ENCODE peak calls at places on chromosome 21, in five cellular contexts. One of them, this sample, is unnamed.

GRCh38 chr21:27586986-27587385 is 620.1 kb upstream of the ADAMTS5 start:
- DNase-seq in left colon: no peak
- DNase-seq in COR-L47: no peak
- DNase-seq in stimulated activated CD8-positive, alpha-beta memory T cell treated with anti-CD3 and anti-CD28 coated beads, Interleukin-7, amount 100 ng/mL, for 1 hour: no peak
- DNase-seq in Calu3: no peak
- DNase-seq in this sample: no peak

GRCh38 chr21:44994581-44995171 is 54.8 kb downstream of the SLX9 start:
- DNase-seq in COR-L47: no peak
- DNase-seq in stimulated activated CD8-positive, alpha-beta memory T cell treated with anti-CD3 and anti-CD28 coated beads, Interleukin-7, amount 100 ng/mL, for 1 hour: no peak
- DNase-seq in left colon: no peak
- DNase-seq in Calu3: no peak
- DNase-seq in this sample: no peak

GRCh38 chr21:34344058-34344425 is 19.8 kb upstream of the KCNE2 start:
- DNase-seq in left colon: no peak
- DNase-seq in stimulated activated CD8-positive, alpha-beta memory T cell treated with anti-CD3 and anti-CD28 coated beads, Interleukin-7, amount 100 ng/mL, for 1 hour: no peak
- DNase-seq in Calu3: no peak
- DNase-seq in COR-L47: no peak
- DNase-seq in this sample: no peak

GRCh38 chr21:44926364-44927101 is 5.8 kb upstream of the ITGB2 start:
- DNase-seq in Calu3: no peak
- DNase-seq in COR-L47: no peak
- DNase-seq in stimulated activated CD8-positive, alpha-beta memory T cell treated with anti-CD3 and anti-CD28 coated beads, Interleukin-7, amount 100 ng/mL, for 1 hour: no peak
- DNase-seq in left colon: no peak
- DNase-seq in this sample: peak; percentile 60

GRCh38 chr21:27582946-27583270 is 616.0 kb upstream of the ADAMTS5 start:
- DNase-seq in COR-L47: no peak
- DNase-seq in Calu3: no peak
- DNase-seq in stimulated activated CD8-positive, alpha-beta memory T cell treated with anti-CD3 and anti-CD28 coated beads, Interleukin-7, amount 100 ng/mL, for 1 hour: no peak
- DNase-seq in left colon: no peak
- DNase-seq in this sample: peak; percentile 25

GRCh38 chr21:36696390-36696639 is 2.6 kb upstream of the SIM2 start:
- DNase-seq in stimulated activated CD8-positive, alpha-beta memory T cell treated with anti-CD3 and anti-CD28 coated beads, Interleukin-7, amount 100 ng/mL, for 1 hour: no peak
- DNase-seq in Calu3: no peak
- DNase-seq in left colon: no peak
- DNase-seq in COR-L47: no peak
- DNase-seq in this sample: no peak

GRCh38 chr21:15495965-15496364 is 233.8 kb upstream of the USP25 start:
- DNase-seq in stimulated activated CD8-positive, alpha-beta memory T cell treated with anti-CD3 and anti-CD28 coated beads, Interleukin-7, amount 100 ng/mL, for 1 hour: no peak
- DNase-seq in COR-L47: no peak
- DNase-seq in left colon: no peak
- DNase-seq in Calu3: no peak
- DNase-seq in this sample: peak; percentile 59

GRCh38 chr21:25368531-25368930 is 238.8 kb downstream of the MRPL39 start:
- DNase-seq in left colon: no peak
- DNase-seq in stimulated activated CD8-positive, alpha-beta memory T cell treated with anti-CD3 and anti-CD28 coated beads, Interleukin-7, amount 100 ng/mL, for 1 hour: no peak
- DNase-seq in COR-L47: no peak
- DNase-seq in Calu3: no peak
- DNase-seq in this sample: no peak

GRCh38 chr21:35026617-35027557 is 22.2 kb downstream of the RUNX1 start:
- DNase-seq in left colon: peak; percentile 56
- DNase-seq in stimulated activated CD8-positive, alpha-beta memory T cell treated with anti-CD3 and anti-CD28 coated beads, Interleukin-7, amount 100 ng/mL, for 1 hour: peak; percentile 72
- DNase-seq in Calu3: no peak
- DNase-seq in COR-L47: no peak
- DNase-seq in this sample: peak; percentile 46

GRCh38 chr21:34690041-34690792 is 21.4 kb downstream of the CLIC6 start:
- DNase-seq in COR-L47: peak; percentile 92
- DNase-seq in left colon: peak; percentile 66
- DNase-seq in Calu3: peak; percentile 56
- DNase-seq in stimulated activated CD8-positive, alpha-beta memory T cell treated with anti-CD3 and anti-CD28 coated beads, Interleukin-7, amount 100 ng/mL, for 1 hour: no peak
- DNase-seq in this sample: no peak

GRCh38 chr21:44927587-44928461 is 7.1 kb upstream of the ITGB2 start:
- DNase-seq in left colon: no peak
- DNase-seq in COR-L47: no peak
- DNase-seq in Calu3: peak; percentile 57
- DNase-seq in stimulated activated CD8-positive, alpha-beta memory T cell treated with anti-CD3 and anti-CD28 coated beads, Interleukin-7, amount 100 ng/mL, for 1 hour: peak; percentile 75
- DNase-seq in this sample: peak; percentile 67

GRCh38 chr21:46639489-46640386 is 4.3 kb downstream of the PRMT2 start:
- DNase-seq in left colon: no peak
- DNase-seq in Calu3: no peak
- DNase-seq in stimulated activated CD8-positive, alpha-beta memory T cell treated with anti-CD3 and anti-CD28 coated beads, Interleukin-7, amount 100 ng/mL, for 1 hour: no peak
- DNase-seq in COR-L47: no peak
- DNase-seq in this sample: peak; percentile 58

GRCh38 chr21:41754481-41754891 is 12.4 kb downstream of the RIPK4 start:
- DNase-seq in left colon: no peak
- DNase-seq in COR-L47: no peak
- DNase-seq in stimulated activated CD8-positive, alpha-beta memory T cell treated with anti-CD3 and anti-CD28 coated beads, Interleukin-7, amount 100 ng/mL, for 1 hour: no peak
- DNase-seq in Calu3: no peak
- DNase-seq in this sample: no peak

GRCh38 chr21:46168238-46168637 is 12.9 kb upstream of the FTCD start:
- DNase-seq in Calu3: no peak
- DNase-seq in stimulated activated CD8-positive, alpha-beta memory T cell treated with anti-CD3 and anti-CD28 coated beads, Interleukin-7, amount 100 ng/mL, for 1 hour: no peak
- DNase-seq in COR-L47: no peak
- DNase-seq in left colon: no peak
- DNase-seq in this sample: no peak

GRCh38 chr21:34133392-34133791 is 60.0 kb downstream of the MRPS6 start:
- DNase-seq in COR-L47: no peak
- DNase-seq in Calu3: no peak
- DNase-seq in left colon: no peak
- DNase-seq in stimulated activated CD8-positive, alpha-beta memory T cell treated with anti-CD3 and anti-CD28 coated beads, Interleukin-7, amount 100 ng/mL, for 1 hour: no peak
- DNase-seq in this sample: no peak

GRCh38 chr21:45255381-45256020 is 32.2 kb downstream of the POFUT2 start:
- DNase-seq in COR-L47: peak; percentile 80
- DNase-seq in stimulated activated CD8-positive, alpha-beta memory T cell treated with anti-CD3 and anti-CD28 coated beads, Interleukin-7, amount 100 ng/mL, for 1 hour: no peak
- DNase-seq in left colon: peak; percentile 47
- DNase-seq in Calu3: peak; percentile 28
- DNase-seq in this sample: no peak

GRCh38 chr21:45821315-45822001 is 160.1 kb upstream of the COL6A1 start:
- DNase-seq in stimulated activated CD8-positive, alpha-beta memory T cell treated with anti-CD3 and anti-CD28 coated beads, Interleukin-7, amount 100 ng/mL, for 1 hour: no peak
- DNase-seq in COR-L47: no peak
- DNase-seq in left colon: no peak
- DNase-seq in Calu3: no peak
- DNase-seq in this sample: no peak

GRCh38 chr21:32702702-32703101 is 25.1 kb downstream of the SYNJ1 start:
- DNase-seq in stimulated activated CD8-positive, alpha-beta memory T cell treated with anti-CD3 and anti-CD28 coated beads, Interleukin-7, amount 100 ng/mL, for 1 hour: no peak
- DNase-seq in Calu3: no peak
- DNase-seq in left colon: no peak
- DNase-seq in COR-L47: no peak
- DNase-seq in this sample: peak; percentile 80

GRCh38 chr21:42437786-42438185 is 34.1 kb downstream of the UBASH3A start:
- DNase-seq in left colon: peak; percentile 10
- DNase-seq in Calu3: no peak
- DNase-seq in COR-L47: no peak
- DNase-seq in stimulated activated CD8-positive, alpha-beta memory T cell treated with anti-CD3 and anti-CD28 coated beads, Interleukin-7, amount 100 ng/mL, for 1 hour: no peak
- DNase-seq in this sample: no peak

GRCh38 chr21:46554431-46555224 is 50.3 kb downstream of the S100B start:
- DNase-seq in stimulated activated CD8-positive, alpha-beta memory T cell treated with anti-CD3 and anti-CD28 coated beads, Interleukin-7, amount 100 ng/mL, for 1 hour: no peak
- DNase-seq in COR-L47: peak; percentile 46
- DNase-seq in left colon: no peak
- DNase-seq in Calu3: no peak
- DNase-seq in this sample: no peak

GRCh38 chr21:44086636-44087425 is 20.4 kb upstream of the PWP2 start:
- DNase-seq in Calu3: no peak
- DNase-seq in stimulated activated CD8-positive, alpha-beta memory T cell treated with anti-CD3 and anti-CD28 coated beads, Interleukin-7, amount 100 ng/mL, for 1 hour: no peak
- DNase-seq in COR-L47: no peak
- DNase-seq in left colon: no peak
- DNase-seq in this sample: no peak

GRCh38 chr21:40191196-40191595 is 324.0 kb downstream of the PCP4 start:
- DNase-seq in Calu3: no peak
- DNase-seq in left colon: no peak
- DNase-seq in COR-L47: no peak
- DNase-seq in stimulated activated CD8-positive, alpha-beta memory T cell treated with anti-CD3 and anti-CD28 coated beads, Interleukin-7, amount 100 ng/mL, for 1 hour: no peak
- DNase-seq in this sample: no peak

GRCh38 chr21:46562964-46563607 is 41.8 kb downstream of the S100B start:
- DNase-seq in COR-L47: no peak
- DNase-seq in left colon: no peak
- DNase-seq in Calu3: no peak
- DNase-seq in stimulated activated CD8-positive, alpha-beta memory T cell treated with anti-CD3 and anti-CD28 coated beads, Interleukin-7, amount 100 ng/mL, for 1 hour: no peak
- DNase-seq in this sample: no peak

GRCh38 chr21:33390479-33390878 is 12.7 kb upstream of the IFNGR2 start:
- DNase-seq in COR-L47: no peak
- DNase-seq in stimulated activated CD8-positive, alpha-beta memory T cell treated with anti-CD3 and anti-CD28 coated beads, Interleukin-7, amount 100 ng/mL, for 1 hour: no peak
- DNase-seq in left colon: no peak
- DNase-seq in Calu3: no peak
- DNase-seq in this sample: no peak

GRCh38 chr21:16644690-16645089 is 868.2 kb upstream of the CXADR start:
- DNase-seq in COR-L47: no peak
- DNase-seq in left colon: no peak
- DNase-seq in Calu3: no peak
- DNase-seq in stimulated activated CD8-positive, alpha-beta memory T cell treated with anti-CD3 and anti-CD28 coated beads, Interleukin-7, amount 100 ng/mL, for 1 hour: no peak
- DNase-seq in this sample: peak; percentile 14

GRCh38 chr21:45586289-45586858 is 44.1 kb upstream of the SLC19A1 start:
- DNase-seq in stimulated activated CD8-positive, alpha-beta memory T cell treated with anti-CD3 and anti-CD28 coated beads, Interleukin-7, amount 100 ng/mL, for 1 hour: no peak
- DNase-seq in Calu3: no peak
- DNase-seq in COR-L47: no peak
- DNase-seq in left colon: no peak
- DNase-seq in this sample: no peak

This sample was measured in fibroblast of the aortic adventitia.